ENCODE peak calls at places on chromosomes 3 and 15, in nine cellular contexts. One of them, this sample, is unnamed.
A peak's percentile ranks its signal among the peaks of the same experiment; 100 is the strongest.

GRCh38 chr15:100565591-100565990 is 36.4 kb downstream of the LINS1 start:
- DNase-seq in heart left ventricle: no peak
- DNase-seq in adrenal gland: no peak
- DNase-seq in mesothelial cell of epicardium: no peak
- DNase-seq in neural progenitor cell: no peak
- DNase-seq in AG10803: peak; percentile 5
- DNase-seq in BJ: no peak
- DNase-seq in kidney: no peak
- DNase-seq in glutamatergic neuron: no peak
- DNase-seq in this sample: no peak

GRCh38 chr15:69037482-69037881 is 23.0 kb downstream of the NOX5 start:
- DNase-seq in heart left ventricle: no peak
- DNase-seq in adrenal gland: no peak
- DNase-seq in mesothelial cell of epicardium: no peak
- DNase-seq in neural progenitor cell: no peak
- DNase-seq in AG10803: no peak
- DNase-seq in BJ: no peak
- DNase-seq in kidney: no peak
- DNase-seq in glutamatergic neuron: no peak
- DNase-seq in this sample: no peak

GRCh38 chr3:60752800-60753199 is 498.5 kb downstream of the FHIT start:
- DNase-seq in heart left ventricle: no peak
- DNase-seq in adrenal gland: no peak
- DNase-seq in mesothelial cell of epicardium: no peak
- DNase-seq in neural progenitor cell: no peak
- DNase-seq in AG10803: peak; percentile 88
- DNase-seq in BJ: peak; percentile 53
- DNase-seq in kidney: no peak
- DNase-seq in glutamatergic neuron: no peak
- DNase-seq in this sample: no peak

GRCh38 chr3:189076459-189076858 is 95.3 kb upstream of the TPRG1 start:
- DNase-seq in heart left ventricle: no peak
- DNase-seq in adrenal gland: no peak
- DNase-seq in mesothelial cell of epicardium: no peak
- DNase-seq in neural progenitor cell: no peak
- DNase-seq in AG10803: no peak
- DNase-seq in BJ: no peak
- DNase-seq in kidney: no peak
- DNase-seq in glutamatergic neuron: no peak
- DNase-seq in this sample: no peak

GRCh38 chr3:113533534-113533892 is 1.2 kb downstream of the SIDT1 start:
- DNase-seq in heart left ventricle: no peak
- DNase-seq in adrenal gland: no peak
- DNase-seq in mesothelial cell of epicardium: no peak
- DNase-seq in neural progenitor cell: no peak
- DNase-seq in AG10803: no peak
- DNase-seq in BJ: no peak
- DNase-seq in kidney: no peak
- DNase-seq in glutamatergic neuron: no peak
- DNase-seq in this sample: peak; percentile 43

GRCh38 chr15:38721549-38721948 is 156.9 kb upstream of the RASGRP1 start:
- DNase-seq in heart left ventricle: no peak
- DNase-seq in adrenal gland: no peak
- DNase-seq in mesothelial cell of epicardium: no peak
- DNase-seq in neural progenitor cell: no peak
- DNase-seq in AG10803: peak; percentile 80
- DNase-seq in BJ: no peak
- DNase-seq in kidney: no peak
- DNase-seq in glutamatergic neuron: no peak
- DNase-seq in this sample: no peak

GRCh38 chr3:135802171-135802570 is 163.4 kb upstream of the PPP2R3A start:
- DNase-seq in heart left ventricle: no peak
- DNase-seq in adrenal gland: no peak
- DNase-seq in mesothelial cell of epicardium: no peak
- DNase-seq in neural progenitor cell: no peak
- DNase-seq in AG10803: no peak
- DNase-seq in BJ: no peak
- DNase-seq in kidney: no peak
- DNase-seq in glutamatergic neuron: no peak
- DNase-seq in this sample: no peak

GRCh38 chr15:45612790-45613415 is 21.9 kb upstream of the SQOR start:
- DNase-seq in heart left ventricle: no peak
- DNase-seq in adrenal gland: no peak
- DNase-seq in mesothelial cell of epicardium: no peak
- DNase-seq in neural progenitor cell: no peak
- DNase-seq in AG10803: peak; percentile 43
- DNase-seq in BJ: no peak
- DNase-seq in kidney: no peak
- DNase-seq in glutamatergic neuron: no peak
- DNase-seq in this sample: peak; percentile 37

GRCh38 chr3:176906046-176906905 is 291.0 kb downstream of the TBL1XR1 start:
- DNase-seq in heart left ventricle: peak; percentile 25
- DNase-seq in adrenal gland: peak; percentile 60
- DNase-seq in mesothelial cell of epicardium: no peak
- DNase-seq in neural progenitor cell: no peak
- DNase-seq in AG10803: peak; percentile 64
- DNase-seq in BJ: peak; percentile 6
- DNase-seq in kidney: no peak
- DNase-seq in glutamatergic neuron: no peak
- DNase-seq in this sample: no peak

GRCh38 chr3:9736831-9737230 is 5.3 kb downstream of the BRPF1 start:
- DNase-seq in heart left ventricle: no peak
- DNase-seq in adrenal gland: peak; percentile 46
- DNase-seq in mesothelial cell of epicardium: no peak
- DNase-seq in neural progenitor cell: no peak
- DNase-seq in AG10803: no peak
- DNase-seq in BJ: no peak
- DNase-seq in kidney: no peak
- DNase-seq in glutamatergic neuron: no peak
- DNase-seq in this sample: no peak

GRCh38 chr3:159252772-159253384 is 451.0 kb downstream of the MFSD1 start:
- DNase-seq in heart left ventricle: no peak
- DNase-seq in adrenal gland: no peak
- DNase-seq in mesothelial cell of epicardium: no peak
- DNase-seq in neural progenitor cell: peak; percentile 52
- DNase-seq in AG10803: peak; percentile 73
- DNase-seq in BJ: no peak
- DNase-seq in kidney: no peak
- DNase-seq in glutamatergic neuron: no peak
- DNase-seq in this sample: peak; percentile 24

GRCh38 chr15:31396881-31397560 is 70.4 kb downstream of the KLF13 start:
- DNase-seq in heart left ventricle: peak; percentile 93
- DNase-seq in adrenal gland: peak; percentile 67
- DNase-seq in mesothelial cell of epicardium: no peak
- DNase-seq in neural progenitor cell: peak; percentile 92
- DNase-seq in AG10803: peak; percentile 73
- DNase-seq in BJ: peak; percentile 34
- DNase-seq in kidney: peak; percentile 98
- DNase-seq in glutamatergic neuron: peak; percentile 92
- DNase-seq in this sample: peak; percentile 43

GRCh38 chr3:72666444-72666755 is 181.8 kb downstream of the SHQ1 start:
- DNase-seq in heart left ventricle: no peak
- DNase-seq in adrenal gland: no peak
- DNase-seq in mesothelial cell of epicardium: no peak
- DNase-seq in neural progenitor cell: no peak
- DNase-seq in AG10803: no peak
- DNase-seq in BJ: no peak
- DNase-seq in kidney: no peak
- DNase-seq in glutamatergic neuron: no peak
- DNase-seq in this sample: no peak

GRCh38 chr3:39065197-39065596 is 13.4 kb downstream of the WDR48 start:
- DNase-seq in heart left ventricle: no peak
- DNase-seq in adrenal gland: no peak
- DNase-seq in mesothelial cell of epicardium: no peak
- DNase-seq in neural progenitor cell: peak; percentile 69
- DNase-seq in AG10803: peak; percentile 57
- DNase-seq in BJ: no peak
- DNase-seq in kidney: no peak
- DNase-seq in glutamatergic neuron: peak; percentile 33
- DNase-seq in this sample: peak; percentile 54

GRCh38 chr3:8052599-8053185 is 448.9 kb upstream of the LMCD1 start:
- DNase-seq in heart left ventricle: peak; percentile 40
- DNase-seq in adrenal gland: no peak
- DNase-seq in mesothelial cell of epicardium: no peak
- DNase-seq in neural progenitor cell: no peak
- DNase-seq in AG10803: peak; percentile 3
- DNase-seq in BJ: no peak
- DNase-seq in kidney: no peak
- DNase-seq in glutamatergic neuron: no peak
- DNase-seq in this sample: no peak

GRCh38 chr15:88620995-88621772 is at the start of gene AEN:
- DNase-seq in heart left ventricle: peak; percentile 95
- DNase-seq in adrenal gland: peak; percentile 97
- DNase-seq in mesothelial cell of epicardium: peak; percentile 97
- DNase-seq in neural progenitor cell: peak; percentile 97
- DNase-seq in AG10803: peak; percentile 97
- DNase-seq in BJ: peak; percentile 86
- DNase-seq in kidney: peak; percentile 99
- DNase-seq in glutamatergic neuron: peak; percentile 97
- DNase-seq in this sample: peak; percentile 97
- TF ChIP-seq CTCF in heart left ventricle: no peak
- TF ChIP-seq CTCF in adrenal gland: no peak
- TF ChIP-seq CTCF in mesothelial cell of epicardium: no peak
- TF ChIP-seq CTCF in neural progenitor cell: no peak
- TF ChIP-seq CTCF in AG10803: no peak
- TF ChIP-seq CTCF in BJ: peak; percentile 11
- TF ChIP-seq CTCF in kidney: peak; percentile 36
- TF ChIP-seq CTCF in glutamatergic neuron: no peak
- TF ChIP-seq CTCF in this sample: peak; percentile 22

DNA sequence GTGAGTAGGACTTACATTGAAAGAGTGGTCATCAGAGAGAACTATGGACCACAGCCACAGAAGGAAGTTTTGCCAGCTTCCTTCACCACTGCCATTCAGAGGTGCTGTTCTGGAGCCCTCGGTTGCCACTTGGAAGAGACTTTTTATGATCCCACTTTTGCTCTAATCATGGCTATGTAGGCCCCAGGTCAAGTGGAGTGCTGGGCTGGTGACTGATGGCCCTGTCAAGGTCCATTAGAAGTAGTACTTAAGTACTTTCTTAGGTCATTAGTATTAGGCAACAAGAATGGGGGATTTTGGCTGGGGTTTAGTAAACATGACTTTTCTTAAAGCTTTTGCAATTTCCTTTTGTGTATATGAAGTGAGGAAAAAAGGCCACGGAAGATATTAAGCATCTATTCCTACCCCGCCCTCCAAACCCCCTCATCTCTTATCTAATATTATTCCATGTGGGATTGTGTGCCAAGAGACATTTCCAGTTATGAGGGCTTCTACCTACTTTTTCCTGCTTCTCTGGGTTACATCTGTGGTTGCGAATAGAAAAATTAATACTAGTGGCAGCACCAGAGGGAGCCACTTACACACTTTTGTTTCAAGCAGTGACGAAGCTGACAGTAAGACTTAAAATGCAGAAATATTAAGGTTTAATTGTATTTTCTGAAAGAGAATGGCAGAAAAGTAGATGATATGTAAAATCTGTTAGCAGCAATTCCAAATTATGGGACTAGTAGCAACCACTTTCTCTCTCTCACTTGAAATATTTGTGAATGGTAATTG is 13.9 kb downstream of the NLGN1 start:
- DNase-seq in heart left ventricle: peak; percentile 20
- DNase-seq in adrenal gland: no peak
- DNase-seq in mesothelial cell of epicardium: no peak
- DNase-seq in neural progenitor cell: no peak
- DNase-seq in AG10803: peak; percentile 58
- DNase-seq in BJ: no peak
- DNase-seq in kidney: no peak
- DNase-seq in glutamatergic neuron: no peak
- DNase-seq in this sample: no peak
- TF ChIP-seq CTCF in heart left ventricle: peak; percentile 20
- TF ChIP-seq CTCF in adrenal gland: peak; percentile 32
- TF ChIP-seq CTCF in mesothelial cell of epicardium: peak; percentile 45
- TF ChIP-seq CTCF in neural progenitor cell: peak; percentile 48
- TF ChIP-seq CTCF in AG10803: peak; percentile 59
- TF ChIP-seq CTCF in BJ: peak; percentile 46
- TF ChIP-seq CTCF in kidney: peak; percentile 28
- TF ChIP-seq CTCF in glutamatergic neuron: no peak
- TF ChIP-seq CTCF in this sample: peak; percentile 13

DNA sequence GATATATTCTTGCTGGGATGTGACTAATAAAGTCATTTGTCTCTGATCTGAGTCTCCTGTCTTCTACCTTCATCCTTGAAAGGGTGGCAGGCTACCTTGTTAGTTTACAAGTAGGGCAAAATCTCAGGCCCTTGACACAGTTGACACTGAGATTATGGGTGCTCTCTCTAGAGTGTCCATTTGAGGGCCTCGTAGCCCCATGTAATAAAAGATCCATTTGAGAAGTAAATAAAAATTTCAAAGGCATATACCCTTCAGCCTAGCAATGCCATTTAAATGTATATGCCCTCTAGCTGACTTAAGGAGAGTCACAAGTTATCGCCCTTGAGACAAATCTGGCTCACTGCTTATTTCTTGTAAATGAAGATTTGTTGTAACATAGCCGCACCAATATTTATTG is 98.6 kb downstream of the TCF12 start:
- DNase-seq in heart left ventricle: no peak
- DNase-seq in adrenal gland: no peak
- DNase-seq in mesothelial cell of epicardium: no peak
- DNase-seq in neural progenitor cell: peak; percentile 27
- DNase-seq in AG10803: no peak
- DNase-seq in BJ: no peak
- DNase-seq in kidney: no peak
- DNase-seq in glutamatergic neuron: no peak
- DNase-seq in this sample: peak; percentile 10
- TF ChIP-seq CTCF in heart left ventricle: no peak
- TF ChIP-seq CTCF in adrenal gland: no peak
- TF ChIP-seq CTCF in mesothelial cell of epicardium: no peak
- TF ChIP-seq CTCF in neural progenitor cell: peak; percentile 42
- TF ChIP-seq CTCF in AG10803: peak; percentile 19
- TF ChIP-seq CTCF in BJ: no peak
- TF ChIP-seq CTCF in kidney: no peak
- TF ChIP-seq CTCF in glutamatergic neuron: no peak
- TF ChIP-seq CTCF in this sample: peak; percentile 28

DNA sequence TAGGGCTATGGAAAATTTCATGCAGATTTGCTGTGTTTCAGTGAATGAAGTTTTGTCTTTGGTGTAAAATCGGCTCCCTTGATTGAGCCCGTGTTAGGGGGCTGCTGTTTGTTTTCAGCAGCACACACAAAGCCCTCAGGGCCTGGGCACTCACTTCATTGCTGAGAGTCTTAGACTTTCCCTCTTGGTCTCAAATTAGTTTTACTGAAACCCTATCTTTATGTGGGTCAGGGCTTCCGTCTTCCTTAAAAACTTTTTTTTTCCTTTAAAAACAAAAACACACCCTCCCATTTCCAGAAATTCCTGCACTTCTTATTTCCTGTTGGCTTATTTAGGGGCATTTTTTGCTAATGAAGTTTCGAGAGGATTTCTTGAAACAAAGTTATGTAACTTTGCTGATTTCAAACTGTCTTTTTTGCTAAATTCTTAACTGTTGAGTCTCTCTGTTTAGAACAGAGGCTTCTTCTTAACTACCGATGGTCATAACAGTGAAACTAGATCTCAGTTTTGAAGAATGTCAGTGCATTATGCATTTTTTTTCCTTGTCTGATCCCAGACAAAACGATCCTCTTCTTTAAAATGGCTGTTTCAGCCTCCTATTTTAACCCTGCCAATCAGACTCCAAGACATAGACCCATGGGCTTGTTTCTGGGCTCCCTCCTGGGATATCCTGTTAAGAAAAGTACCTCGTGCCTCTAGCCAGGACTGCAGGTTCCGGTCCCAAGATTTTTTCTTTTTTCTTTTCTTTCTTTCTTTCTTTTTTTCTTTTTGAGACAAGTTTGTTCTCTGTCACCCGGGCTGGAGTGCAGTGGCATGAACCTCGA is 23.3 kb downstream of the ANAPC13 start:
- DNase-seq in heart left ventricle: no peak
- DNase-seq in adrenal gland: no peak
- DNase-seq in mesothelial cell of epicardium: no peak
- DNase-seq in neural progenitor cell: peak; percentile 24
- DNase-seq in AG10803: peak; percentile 96
- DNase-seq in BJ: peak; percentile 97
- DNase-seq in kidney: no peak
- DNase-seq in glutamatergic neuron: no peak
- DNase-seq in this sample: no peak
- TF ChIP-seq CTCF in heart left ventricle: no peak
- TF ChIP-seq CTCF in adrenal gland: no peak
- TF ChIP-seq CTCF in mesothelial cell of epicardium: no peak
- TF ChIP-seq CTCF in neural progenitor cell: no peak
- TF ChIP-seq CTCF in AG10803: no peak
- TF ChIP-seq CTCF in BJ: no peak
- TF ChIP-seq CTCF in kidney: no peak
- TF ChIP-seq CTCF in glutamatergic neuron: no peak
- TF ChIP-seq CTCF in this sample: no peak